ENCODE peak calls at places on chromosomes 3 and 15, in seven cellular contexts. Y is H54, Q is stomach, U is GM12891, A is IMR-90, E is A549, C is K562. N is an unnamed sample.

GRCh38 chr3:22319446-22319845 is 568.4 kb upstream of the ZNF385D start:
- DNase-seq in Y (no peak), Q (no peak), C (no peak), E (no peak), U (no peak), A (no peak), N (no peak)

GRCh38 chr3:49656541-49657112 is 17.5 kb upstream of the APEH start:
- DNase-seq in U (no peak), E (no peak), C (peak), Y (no peak), A (no peak), Q (no peak), N (no peak)

GRCh38 chr3:149717391-149718056 is 34.8 kb downstream of the COMMD2 start:
- DNase-seq in U (no peak), Q (peak), C (peak), Y (peak), A (peak), E (peak), N (no peak)

GRCh38 chr15:33132722-33133345 is 61.7 kb downstream of the FMN1 start:
- DNase-seq in C (peak), A (peak), U (peak), Y (peak), Q (no peak), E (peak), N (no peak)

GRCh38 chr3:135997554-135998320 is 32.2 kb downstream of the PPP2R3A start:
- DNase-seq in C (no peak), U (no peak), E (no peak), Y (no peak), Q (no peak), A (no peak), N (no peak)

GRCh38 chr15:68303560-68304436 is 26.3 kb downstream of the FEM1B start:
- DNase-seq in Y (no peak), E (peak), A (no peak), Q (no peak), C (no peak), U (no peak), N (no peak)

GRCh38 chr15:70093481-70094309 is 4.0 kb downstream of the TLE3 start:
- DNase-seq in A (no peak), U (no peak), Y (no peak), E (no peak), Q (peak), C (no peak), N (no peak)

GRCh38 chr3:58521917-58522680 is 14.9 kb downstream of the ACOX2 start:
- DNase-seq in Q (no peak), U (no peak), E (no peak), C (no peak), A (no peak), Y (no peak), N (no peak)

GRCh38 chr15:96037584-96037983 is 292.9 kb upstream of the NR2F2 start:
- DNase-seq in E (no peak), A (peak), C (no peak), Q (no peak), U (no peak), Y (no peak), N (no peak)

GRCh38 chr15:41564960-41565502 is 6.0 kb downstream of the TYRO3 start:
- DNase-seq in Q (no peak), U (no peak), C (no peak), E (no peak), Y (no peak), A (no peak), N (no peak)

GRCh38 chr3:126063358-126063965 is 20.5 kb downstream of the SLC41A3 start:
- DNase-seq in U (no peak), Q (no peak), C (no peak), A (no peak), Y (no peak), E (no peak), N (no peak)

GRCh38 chr3:168839692-168840091 is 744.0 kb upstream of the GOLIM4 start:
- DNase-seq in U (no peak), Y (no peak), A (no peak), Q (no peak), E (no peak), C (no peak), N (no peak)

GRCh38 chr15:86611392-86612040 is 531.8 kb downstream of the AGBL1 start:
- DNase-seq in C (no peak), Q (no peak), U (no peak), E (peak), Y (no peak), A (no peak), N (no peak)

GRCh38 chr3:186413615-186414415 is 51.8 kb upstream of the DGKG start:
- DNase-seq in U (no peak), A (no peak), C (no peak), Q (peak), Y (peak), E (peak), N (no peak)

GRCh38 chr3:129975332-129976090 is 991 bp downstream of the TRH start:
- DNase-seq in C (no peak), E (no peak), Q (no peak), A (no peak), U (peak), Y (no peak), N (no peak)

GRCh38 chr15:78075490-78076230 is 1.9 kb downstream of the TBC1D2B start:
- DNase-seq in A (peak), C (no peak), Y (no peak), U (no peak), Q (peak), E (peak), N (no peak)
- TF ChIP-seq POLR2A in A (peak), C (no peak), Y (peak), U (no peak), Q (no peak), E (no peak), N (no peak)

DNA sequence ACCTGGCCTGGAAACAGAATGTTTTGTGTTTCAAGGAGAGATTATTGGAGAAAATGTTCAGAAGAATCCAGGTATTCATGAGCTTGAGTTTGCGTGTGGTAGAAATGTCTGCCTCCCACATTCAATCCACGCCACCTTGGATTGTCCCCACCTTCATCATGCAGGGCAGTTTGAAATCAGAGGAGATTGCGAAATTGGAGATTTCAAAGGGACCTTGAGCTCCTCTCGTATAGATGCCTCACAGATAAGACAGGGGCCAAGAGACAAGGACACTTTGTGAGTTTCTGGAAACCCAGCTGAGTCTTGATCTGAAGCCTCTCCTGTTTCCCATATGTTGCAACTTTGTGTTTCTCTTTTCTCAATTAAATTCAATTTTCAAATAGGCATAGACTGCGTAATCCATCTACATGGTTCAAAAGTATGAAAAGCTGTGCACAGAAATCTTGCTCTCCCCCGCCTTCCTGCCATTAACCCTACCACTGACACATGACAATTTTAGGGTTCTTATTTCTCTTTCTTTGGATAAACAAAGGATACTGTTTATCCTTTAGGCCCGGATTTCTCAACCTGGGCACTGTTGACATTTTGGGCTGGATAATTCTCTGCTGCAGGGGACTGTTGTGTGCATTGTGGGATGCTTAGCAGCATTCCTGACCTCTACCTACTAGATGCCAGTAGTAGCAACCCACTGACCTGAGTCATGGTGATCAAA is 53.8 kb downstream of the CMTM8 start:
- DNase-seq in A (no peak), U (no peak), Y (no peak), C (no peak), Q (no peak), E (no peak), N (no peak)
- TF ChIP-seq POLR2A in A (no peak), U (no peak), Y (no peak), C (no peak), Q (no peak), E (no peak), N (no peak)

GRCh38 chr15:31870336-31871158 is 159.8 kb upstream of the CHRNA7 start:
- DNase-seq in A (peak), Y (peak), Q (peak), E (peak), C (peak), U (peak), N (peak)
- TF ChIP-seq POLR2A in A (no peak), Y (no peak), Q (no peak), E (peak), C (peak), U (no peak), N (no peak)

DNA sequence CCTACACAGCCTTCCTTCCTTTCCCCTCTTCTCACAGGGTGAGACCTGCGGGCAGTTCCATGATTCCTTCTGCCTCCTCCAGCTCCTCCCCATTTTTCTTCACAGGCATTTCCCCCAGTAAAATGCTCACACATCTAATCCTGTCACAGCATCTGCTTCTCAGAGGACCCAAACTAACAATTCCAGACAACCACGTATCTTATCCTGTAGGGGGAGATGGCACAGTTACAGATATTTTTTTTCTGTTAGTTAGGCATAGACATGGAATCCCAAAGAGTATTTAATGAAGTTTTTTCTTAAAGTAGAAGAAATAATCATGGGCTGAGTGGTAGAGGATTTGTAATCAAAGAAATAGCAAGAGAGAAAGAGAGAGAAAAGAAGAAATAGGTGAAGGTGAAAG is 373.1 kb upstream of the ADAMTS9 start:
- DNase-seq in U (no peak), Y (no peak), E (no peak), C (no peak), A (no peak), Q (no peak), N (no peak)
- TF ChIP-seq POLR2A in U (no peak), Y (no peak), E (no peak), C (no peak), A (no peak), Q (no peak), N (no peak)

DNA sequence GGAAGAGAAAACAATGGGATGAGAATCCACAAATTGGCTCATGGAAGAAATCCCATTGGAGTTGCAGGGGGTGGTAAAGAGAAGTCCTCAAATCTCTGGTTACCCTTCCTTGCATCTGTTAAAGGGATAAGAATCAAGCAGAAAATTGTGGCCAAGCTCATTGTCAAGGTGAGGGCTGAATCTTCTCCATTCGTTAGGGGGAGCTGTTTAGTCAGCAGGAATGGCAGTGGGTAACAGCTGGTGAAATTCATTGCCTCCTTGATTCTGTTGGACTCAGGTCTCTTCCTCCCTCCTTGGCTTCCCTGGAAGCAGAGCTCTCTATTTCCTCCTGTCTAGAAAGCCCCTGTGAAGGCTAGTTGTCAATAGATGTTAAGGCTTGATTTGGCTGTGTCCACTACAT is 343.1 kb upstream of the SEMA6D start:
- DNase-seq in U (no peak), E (peak), A (peak), Q (no peak), C (no peak), Y (no peak), N (no peak)
- TF ChIP-seq POLR2A in U (no peak), E (no peak), A (no peak), Q (no peak), C (no peak), Y (no peak), N (no peak)

DNA sequence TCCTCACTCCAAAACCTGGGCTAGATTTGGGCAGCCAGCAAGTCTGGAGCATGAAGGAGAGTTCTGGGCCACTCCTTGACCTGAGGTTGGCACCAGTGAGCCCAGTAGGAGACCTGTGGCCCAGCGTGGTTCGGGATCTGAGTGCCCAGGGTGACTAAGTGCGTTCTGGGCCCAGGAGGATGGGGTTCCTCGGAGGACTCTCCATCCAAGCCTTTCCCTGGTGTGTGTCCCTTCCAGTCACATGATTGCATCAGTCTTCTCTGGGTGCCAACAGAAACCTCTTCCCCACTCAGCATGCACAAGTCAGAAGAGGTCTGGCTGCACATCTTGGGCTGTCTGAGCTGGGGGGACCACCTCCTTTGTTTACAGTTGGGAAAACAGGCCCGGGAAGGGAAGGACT is 14.9 kb downstream of the TMEM43 start:
- DNase-seq in E (no peak), A (no peak), U (no peak), Q (no peak), C (no peak), Y (no peak), N (no peak)
- TF ChIP-seq POLR2A in E (no peak), A (no peak), U (no peak), Q (no peak), C (no peak), Y (no peak), N (no peak)

GRCh38 chr15:31397851-31398661 is 71.4 kb downstream of the KLF13 start:
- DNase-seq in Q (no peak), C (no peak), A (no peak), E (no peak), U (no peak), Y (no peak), N (no peak)

GRCh38 chr15:31400222-31400927 is 73.7 kb downstream of the KLF13 start:
- DNase-seq in Q (no peak), Y (no peak), U (no peak), A (no peak), C (no peak), E (no peak), N (no peak)

GRCh38 chr15:31398677-31399260 is 72.1 kb downstream of the KLF13 start:
- DNase-seq in C (no peak), A (no peak), U (no peak), Y (no peak), Q (no peak), E (no peak), N (no peak)

GRCh38 chr15:31399544-31400171 is 73.0 kb downstream of the KLF13 start:
- DNase-seq in Y (no peak), U (no peak), Q (no peak), E (no peak), A (peak), C (no peak), N (no peak)

DNA sequence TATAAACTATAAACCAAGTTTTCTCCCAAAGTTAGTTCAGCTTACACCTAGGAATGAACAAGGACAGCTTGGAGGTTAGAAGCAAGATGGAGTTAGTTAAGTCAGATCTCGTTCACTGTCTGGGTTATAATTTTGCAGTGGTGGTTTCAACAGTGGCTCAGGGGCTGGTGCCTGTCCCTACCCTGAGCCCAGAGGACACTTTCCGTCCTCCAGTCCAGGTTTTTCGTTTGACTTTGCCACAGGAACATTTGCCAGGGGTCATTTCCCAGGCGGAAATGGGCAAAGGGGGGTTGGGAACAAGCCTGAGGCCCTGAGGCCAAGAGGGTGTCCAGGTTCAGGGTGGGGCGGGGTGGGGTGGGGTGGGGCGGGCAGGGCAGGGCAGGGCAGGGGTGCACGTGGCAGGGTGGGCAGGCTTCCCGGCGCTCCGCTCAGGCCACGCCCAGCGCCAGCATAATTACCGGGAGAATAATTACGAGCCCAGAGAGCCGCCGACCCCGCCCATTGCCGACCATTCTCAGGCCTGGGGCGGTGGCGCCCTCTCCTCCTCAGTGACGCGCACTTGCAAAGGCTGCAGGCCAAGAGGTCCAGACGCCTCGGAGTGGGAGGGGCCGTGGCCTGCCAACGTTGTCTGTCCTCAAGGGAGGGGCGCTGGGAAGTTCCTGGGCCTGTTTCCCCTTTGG is 70.4 kb downstream of the KLF13 start:
- DNase-seq in A (peak), E (peak), C (peak), U (no peak), Y (peak), Q (peak), N (no peak)
- TF ChIP-seq POLR2A in A (no peak), E (peak), C (no peak), U (no peak), Y (no peak), Q (no peak), N (no peak)

DNA sequence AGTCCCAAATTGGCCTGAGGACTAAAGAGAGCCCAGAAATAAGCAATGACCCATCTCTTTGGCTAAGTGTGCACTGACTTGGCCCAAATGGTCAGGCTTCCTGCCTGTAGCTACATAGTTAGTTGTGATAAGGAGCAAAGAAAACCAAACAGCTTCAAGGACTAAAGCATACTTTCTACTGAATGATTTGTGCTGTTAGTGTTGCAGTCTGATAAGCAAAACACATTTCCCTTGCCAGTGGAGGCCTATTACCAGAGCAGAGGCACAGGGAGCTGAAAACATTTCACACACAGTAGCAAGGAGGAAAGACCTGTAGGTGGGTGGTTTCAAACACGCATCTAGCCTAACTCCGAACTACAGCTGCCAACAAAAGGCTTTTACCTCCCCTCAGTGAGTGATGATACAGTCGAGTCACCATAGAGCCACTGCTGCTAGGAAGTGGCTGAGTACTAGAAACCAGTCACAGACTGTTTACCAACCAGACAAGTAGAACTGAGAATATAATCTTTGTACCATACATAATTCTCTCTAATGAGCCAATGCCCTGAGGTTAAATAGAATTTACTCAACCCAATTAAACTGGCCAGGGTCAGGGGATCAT is 222.3 kb upstream of the THBS1 start:
- DNase-seq in Y (no peak), U (no peak), C (peak), Q (peak), E (no peak), A (peak), N (no peak)
- TF ChIP-seq POLR2A in Y (no peak), U (no peak), C (no peak), Q (no peak), E (no peak), A (no peak), N (no peak)

GRCh38 chr15:47186071-47186470 is 531.2 kb upstream of the SEMA6D start:
- DNase-seq in U (no peak), E (no peak), C (no peak), Q (no peak), A (no peak), Y (no peak), N (no peak)
- TF ChIP-seq POLR2A in U (no peak), E (no peak), C (no peak), Q (no peak), A (no peak), Y (no peak), N (no peak)

GRCh38 chr3:161369531-161369930 is 1.8 kb downstream of the SPTSSB start:
- DNase-seq in Y (no peak), Q (no peak), C (no peak), E (no peak), U (no peak), A (no peak), N (no peak)

GRCh38 chr3:161371441-161372320 is at the start of gene SPTSSB:
- DNase-seq in U (peak), C (no peak), Q (peak), Y (no peak), A (no peak), E (peak), N (peak)

GRCh38 chr3:161372321-161373260 is 1.3 kb upstream of the SPTSSB start:
- DNase-seq in E (no peak), Y (no peak), Q (peak), A (no peak), C (no peak), U (peak), N (peak)
- TF ChIP-seq POLR2A in E (no peak), Y (no peak), Q (no peak), A (no peak), C (no peak), U (no peak), N (no peak)

N was measured in GM12892.